ENCODE peak calls at places on chromosomes 2 and 18, in six cellular contexts. One of them, this sample, is unnamed.

GRCh38 chr2:162297925-162298552 is 20.4 kb downstream of the IFIH1 start:
- DNase-seq in A549: peak
- DNase-seq in HFFc6: peak
- DNase-seq in pancreas: peak
- DNase-seq in choroid plexus epithelial cell: peak
- DNase-seq in bronchial epithelial cell: peak
- DNase-seq in this sample: no peak

GRCh38 chr2:85116207-85116606 is 17.0 kb upstream of the TCF7L1 start:
- DNase-seq in bronchial epithelial cell: no peak
- DNase-seq in HFFc6: no peak
- DNase-seq in pancreas: no peak
- DNase-seq in choroid plexus epithelial cell: no peak
- DNase-seq in A549: no peak
- DNase-seq in this sample: no peak

GRCh38 chr2:182047544-182047943 is 61.9 kb downstream of the PPP1R1C start:
- DNase-seq in bronchial epithelial cell: no peak
- DNase-seq in choroid plexus epithelial cell: no peak
- DNase-seq in A549: no peak
- DNase-seq in HFFc6: no peak
- DNase-seq in pancreas: no peak
- DNase-seq in this sample: no peak

GRCh38 chr2:109306190-109306589 is 177.2 kb downstream of the SH3RF3 start:
- DNase-seq in HFFc6: no peak
- DNase-seq in pancreas: no peak
- DNase-seq in A549: no peak
- DNase-seq in bronchial epithelial cell: no peak
- DNase-seq in choroid plexus epithelial cell: no peak
- DNase-seq in this sample: no peak

GRCh38 chr2:229901819-229902218 is 20.0 kb downstream of the TRIP12 start:
- DNase-seq in HFFc6: peak
- DNase-seq in bronchial epithelial cell: peak
- DNase-seq in A549: peak
- DNase-seq in pancreas: no peak
- DNase-seq in choroid plexus epithelial cell: peak
- DNase-seq in this sample: no peak

GRCh38 chr2:78984386-78984785 is 41.1 kb upstream of the REG3G start:
- DNase-seq in choroid plexus epithelial cell: no peak
- DNase-seq in A549: no peak
- DNase-seq in pancreas: no peak
- DNase-seq in HFFc6: no peak
- DNase-seq in bronchial epithelial cell: no peak
- DNase-seq in this sample: no peak

GRCh38 chr2:232927793-232928563 is 57.9 kb downstream of the SNORC start:
- DNase-seq in HFFc6: no peak
- DNase-seq in pancreas: no peak
- DNase-seq in A549: no peak
- DNase-seq in bronchial epithelial cell: no peak
- DNase-seq in choroid plexus epithelial cell: no peak
- DNase-seq in this sample: no peak

GRCh38 chr2:61268249-61268648 is 106.3 kb downstream of the C2orf74 start:
- DNase-seq in pancreas: no peak
- DNase-seq in A549: peak
- DNase-seq in choroid plexus epithelial cell: no peak
- DNase-seq in HFFc6: no peak
- DNase-seq in bronchial epithelial cell: peak
- DNase-seq in this sample: no peak

GRCh38 chr18:8121091-8121490 is 488.1 kb upstream of the RAB12 start:
- DNase-seq in bronchial epithelial cell: no peak
- DNase-seq in choroid plexus epithelial cell: no peak
- DNase-seq in pancreas: no peak
- DNase-seq in HFFc6: no peak
- DNase-seq in A549: no peak
- DNase-seq in this sample: no peak

GRCh38 chr2:65129613-65130439 is at the start of gene RAB1A:
- DNase-seq in bronchial epithelial cell: peak
- DNase-seq in HFFc6: peak
- DNase-seq in pancreas: peak
- DNase-seq in choroid plexus epithelial cell: peak
- DNase-seq in A549: peak
- DNase-seq in this sample: peak

GRCh38 chr2:65129276-65129612 is 662 bp downstream of the RAB1A start:
- DNase-seq in choroid plexus epithelial cell: peak
- DNase-seq in bronchial epithelial cell: no peak
- DNase-seq in pancreas: no peak
- DNase-seq in HFFc6: no peak
- DNase-seq in A549: no peak
- DNase-seq in this sample: no peak

GRCh38 chr2:65128297-65129190 is 1.4 kb downstream of the RAB1A start:
- DNase-seq in HFFc6: peak
- DNase-seq in choroid plexus epithelial cell: peak
- DNase-seq in bronchial epithelial cell: peak
- DNase-seq in pancreas: peak
- DNase-seq in A549: no peak
- DNase-seq in this sample: no peak

GRCh38 chr2:65133626-65134025 is 3.7 kb upstream of the RAB1A start:
- DNase-seq in bronchial epithelial cell: no peak
- DNase-seq in pancreas: no peak
- DNase-seq in choroid plexus epithelial cell: no peak
- DNase-seq in A549: no peak
- DNase-seq in HFFc6: no peak
- DNase-seq in this sample: no peak

GRCh38 chr2:65130440-65131175 is 702 bp upstream of the RAB1A start:
- DNase-seq in A549: no peak
- DNase-seq in HFFc6: no peak
- DNase-seq in choroid plexus epithelial cell: no peak
- DNase-seq in pancreas: no peak
- DNase-seq in bronchial epithelial cell: no peak
- DNase-seq in this sample: no peak
- TF ChIP-seq CTCF in A549: peak
- TF ChIP-seq CTCF in HFFc6: no peak
- TF ChIP-seq CTCF in choroid plexus epithelial cell: no peak
- TF ChIP-seq CTCF in pancreas: no peak
- TF ChIP-seq CTCF in bronchial epithelial cell: no peak
- TF ChIP-seq CTCF in this sample: no peak

GRCh38 chr2:47088371-47089082 is 66.6 kb downstream of the STPG4 start:
- DNase-seq in bronchial epithelial cell: no peak
- DNase-seq in pancreas: no peak
- DNase-seq in A549: no peak
- DNase-seq in HFFc6: no peak
- DNase-seq in choroid plexus epithelial cell: peak
- DNase-seq in this sample: no peak
- TF ChIP-seq CTCF in bronchial epithelial cell: peak
- TF ChIP-seq CTCF in pancreas: no peak
- TF ChIP-seq CTCF in A549: no peak
- TF ChIP-seq CTCF in HFFc6: no peak
- TF ChIP-seq CTCF in choroid plexus epithelial cell: peak
- TF ChIP-seq CTCF in this sample: no peak

GRCh38 chr2:160087854-160088745 is 25.7 kb upstream of the PLA2R1 start:
- DNase-seq in choroid plexus epithelial cell: peak
- DNase-seq in A549: peak
- DNase-seq in HFFc6: no peak
- DNase-seq in bronchial epithelial cell: no peak
- DNase-seq in pancreas: no peak
- DNase-seq in this sample: no peak
- TF ChIP-seq CTCF in choroid plexus epithelial cell: peak
- TF ChIP-seq CTCF in A549: peak
- TF ChIP-seq CTCF in HFFc6: peak
- TF ChIP-seq CTCF in bronchial epithelial cell: peak
- TF ChIP-seq CTCF in pancreas: no peak
- TF ChIP-seq CTCF in this sample: no peak

DNA sequence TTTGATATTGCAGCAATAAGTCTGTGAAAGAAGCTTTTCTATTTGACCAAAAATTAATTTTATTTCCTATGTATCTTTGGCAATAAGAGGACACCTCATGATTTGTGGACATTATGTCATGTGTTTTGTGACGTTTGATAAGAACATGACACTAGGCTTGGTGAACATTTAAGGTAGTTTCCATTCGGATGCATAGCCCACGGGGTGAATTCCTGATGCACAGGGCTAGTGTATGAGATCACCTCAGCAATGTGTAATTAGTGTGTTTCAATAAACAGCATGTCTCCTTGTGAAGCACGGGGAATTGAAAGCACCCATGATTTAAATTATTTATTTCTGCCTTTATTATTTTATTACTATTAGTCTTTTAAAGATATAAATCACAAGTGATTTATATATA is 146.1 kb upstream of the LINC00305 start:
- DNase-seq in A549: no peak
- DNase-seq in pancreas: no peak
- DNase-seq in choroid plexus epithelial cell: no peak
- DNase-seq in bronchial epithelial cell: no peak
- DNase-seq in HFFc6: no peak
- DNase-seq in this sample: no peak
- TF ChIP-seq CTCF in A549: no peak
- TF ChIP-seq CTCF in pancreas: no peak
- TF ChIP-seq CTCF in choroid plexus epithelial cell: no peak
- TF ChIP-seq CTCF in bronchial epithelial cell: no peak
- TF ChIP-seq CTCF in HFFc6: no peak
- TF ChIP-seq CTCF in this sample: no peak

GRCh38 chr2:62339837-62340236 is 143.9 kb downstream of the B3GNT2 start:
- DNase-seq in HFFc6: no peak
- DNase-seq in choroid plexus epithelial cell: no peak
- DNase-seq in A549: no peak
- DNase-seq in bronchial epithelial cell: no peak
- DNase-seq in pancreas: no peak
- DNase-seq in this sample: no peak

GRCh38 chr2:62333961-62334360 is 138.0 kb downstream of the B3GNT2 start:
- DNase-seq in A549: no peak
- DNase-seq in bronchial epithelial cell: no peak
- DNase-seq in choroid plexus epithelial cell: no peak
- DNase-seq in HFFc6: no peak
- DNase-seq in pancreas: no peak
- DNase-seq in this sample: no peak

GRCh38 chr2:62339413-62339812 is 143.5 kb downstream of the B3GNT2 start:
- DNase-seq in pancreas: no peak
- DNase-seq in choroid plexus epithelial cell: peak
- DNase-seq in A549: no peak
- DNase-seq in bronchial epithelial cell: no peak
- DNase-seq in HFFc6: no peak
- DNase-seq in this sample: no peak

GRCh38 chr2:62334440-62335058 is 138.6 kb downstream of the B3GNT2 start:
- DNase-seq in A549: no peak
- DNase-seq in HFFc6: no peak
- DNase-seq in pancreas: no peak
- DNase-seq in choroid plexus epithelial cell: no peak
- DNase-seq in bronchial epithelial cell: no peak
- DNase-seq in this sample: no peak

DNA sequence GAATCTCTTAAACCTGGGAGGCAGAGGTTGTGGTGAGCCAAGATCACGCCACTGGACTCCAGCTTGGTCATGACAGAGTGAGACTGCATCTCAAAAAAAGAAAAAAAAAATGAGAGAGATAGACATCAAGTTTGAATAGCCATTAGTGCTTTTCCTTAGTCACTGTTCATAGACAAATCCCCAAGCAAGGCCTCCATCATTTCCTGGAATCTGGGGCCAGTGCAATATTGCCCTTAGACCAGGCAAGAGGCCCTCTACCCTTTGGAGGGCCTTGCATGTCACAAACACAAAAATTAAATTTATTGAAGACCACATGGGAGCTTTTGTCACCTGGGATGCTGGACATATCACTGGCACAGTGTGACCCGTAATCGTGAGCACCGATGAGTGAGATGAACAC is 141.5 kb downstream of the B3GNT2 start:
- DNase-seq in HFFc6: no peak
- DNase-seq in A549: no peak
- DNase-seq in choroid plexus epithelial cell: no peak
- DNase-seq in pancreas: no peak
- DNase-seq in bronchial epithelial cell: no peak
- DNase-seq in this sample: no peak
- TF ChIP-seq CTCF in HFFc6: no peak
- TF ChIP-seq CTCF in A549: no peak
- TF ChIP-seq CTCF in choroid plexus epithelial cell: no peak
- TF ChIP-seq CTCF in pancreas: no peak
- TF ChIP-seq CTCF in bronchial epithelial cell: no peak
- TF ChIP-seq CTCF in this sample: no peak

GRCh38 chr2:199911877-199912161 is 726 bp downstream of the C2orf69 start:
- DNase-seq in A549: no peak
- DNase-seq in bronchial epithelial cell: no peak
- DNase-seq in choroid plexus epithelial cell: no peak
- DNase-seq in pancreas: no peak
- DNase-seq in HFFc6: no peak
- DNase-seq in this sample: no peak

GRCh38 chr2:199910338-199911051 is 598 bp upstream of the C2orf69 start:
- DNase-seq in pancreas: no peak
- DNase-seq in HFFc6: no peak
- DNase-seq in choroid plexus epithelial cell: no peak
- DNase-seq in bronchial epithelial cell: no peak
- DNase-seq in A549: peak
- DNase-seq in this sample: no peak

GRCh38 chr2:199914372-199914958 is 3.4 kb downstream of the C2orf69 start:
- DNase-seq in choroid plexus epithelial cell: no peak
- DNase-seq in pancreas: no peak
- DNase-seq in HFFc6: no peak
- DNase-seq in A549: no peak
- DNase-seq in bronchial epithelial cell: peak
- DNase-seq in this sample: no peak

GRCh38 chr2:199907008-199907714 is 3.9 kb upstream of the C2orf69 start:
- DNase-seq in bronchial epithelial cell: no peak
- DNase-seq in A549: no peak
- DNase-seq in HFFc6: no peak
- DNase-seq in pancreas: no peak
- DNase-seq in choroid plexus epithelial cell: no peak
- DNase-seq in this sample: no peak

DNA sequence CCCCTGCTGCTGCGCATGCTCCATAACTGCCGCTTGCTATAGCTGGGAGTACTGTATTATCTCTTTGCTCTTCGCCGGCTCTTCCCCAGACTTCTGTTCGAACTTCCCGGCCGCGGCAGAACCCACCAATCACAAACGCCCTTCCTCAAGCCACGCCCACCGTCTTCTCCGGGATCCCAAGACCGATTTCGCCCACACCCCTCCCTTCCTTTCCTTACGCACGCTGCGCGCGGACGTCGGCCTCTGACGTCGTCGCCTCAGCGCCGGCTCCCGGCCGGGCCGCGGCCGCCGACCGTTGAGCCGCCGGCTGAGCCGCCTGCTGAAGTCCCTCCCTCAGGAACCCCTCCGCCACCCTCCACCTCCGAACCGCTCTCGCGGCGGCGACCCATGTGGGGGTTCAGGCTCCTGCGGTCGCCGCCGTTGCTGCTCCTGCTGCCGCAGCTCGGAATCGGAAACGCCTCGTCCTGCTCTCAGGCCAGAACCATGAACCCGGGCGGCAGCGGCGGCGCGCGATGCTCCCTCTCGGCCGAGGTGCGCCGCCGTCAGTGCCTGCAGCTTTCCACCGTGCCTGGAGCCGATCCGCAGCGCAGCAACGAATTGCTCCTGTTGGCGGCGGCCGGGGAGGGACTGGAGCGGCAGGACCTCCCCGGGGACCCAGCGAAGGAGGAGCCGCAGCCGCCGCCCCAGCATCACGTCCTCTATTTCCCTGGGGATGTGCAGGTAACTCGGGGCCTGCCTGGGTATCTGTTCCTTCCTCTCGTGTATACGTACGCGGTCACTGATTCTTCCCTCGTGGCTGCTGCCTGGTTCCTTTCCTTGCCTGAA is at the start of gene C2orf69:
- DNase-seq in choroid plexus epithelial cell: peak
- DNase-seq in bronchial epithelial cell: peak
- DNase-seq in HFFc6: peak
- DNase-seq in pancreas: peak
- DNase-seq in A549: peak
- DNase-seq in this sample: peak
- TF ChIP-seq CTCF in choroid plexus epithelial cell: no peak
- TF ChIP-seq CTCF in bronchial epithelial cell: no peak
- TF ChIP-seq CTCF in HFFc6: no peak
- TF ChIP-seq CTCF in pancreas: no peak
- TF ChIP-seq CTCF in A549: no peak
- TF ChIP-seq CTCF in this sample: no peak

This sample was measured in activated B cell treated with CpG ODN at 0.5 μM for 24 hours.